ENCODE peak calls at places on chromosomes 4 and X, in seven cellular contexts. G is EL; R is activated CD4-positive, alpha-beta memory T cell treated with anti-CD3 and anti-CD28 coated beads, Interleukin-2, amount 10 ng/mL, durations not matched to agents 7 days and 5 days; I is hepatic stellate cell; A is ureter; N is brain microvascular endothelial cell; F is neural progenitor cell. P is an unnamed sample.

GRCh38 chrX:114519524-114519923 is 64.4 kb upstream of the HTR2C start:
- DNase-seq in R (no peak), I (no peak), N (no peak), G (no peak), F (no peak), A (no peak), P (no peak)

GRCh38 chr4:23674694-23675093 is 215.2 kb downstream of the PPARGC1A start:
- DNase-seq in A (no peak), I (no peak), G (no peak), R (no peak), N (no peak), F (no peak), P (no peak)

GRCh38 chr4:184268574-184269160 is 51.0 kb upstream of the ENPP6 start:
- DNase-seq in G (no peak), I (no peak), F (no peak), N (no peak), R (no peak), A (no peak), P (no peak)

GRCh38 chr4:1200425-1201035 is 28.1 kb upstream of the SPON2 start:
- DNase-seq in F (no peak), R (peak), A (peak), I (peak), N (peak), G (peak), P (no peak)

GRCh38 chr4:158914178-158914577 is 145.4 kb downstream of the FNIP2 start:
- DNase-seq in R (no peak), F (no peak), A (no peak), I (peak), G (peak), N (peak), P (no peak)

GRCh38 chrX:87236836-87237235 is 280.8 kb upstream of the KLHL4 start:
- DNase-seq in F (no peak), G (no peak), A (no peak), R (no peak), I (no peak), N (no peak), P (no peak)

GRCh38 chr4:158255727-158256324 is 45.5 kb downstream of the TMEM144 start:
- DNase-seq in F (peak), I (peak), N (peak), G (peak), A (no peak), R (no peak), P (no peak)

GRCh38 chr4:143391895-143392294 is 55.2 kb downstream of the GAB1 start:
- DNase-seq in N (peak), F (no peak), I (no peak), A (no peak), G (peak), R (no peak), P (no peak)

GRCh38 chrX:8565729-8566128 is 101.1 kb downstream of the VCX3B start:
- DNase-seq in N (no peak), G (no peak), R (no peak), A (no peak), I (no peak), F (no peak), P (no peak)

GRCh38 chr4:166257891-166258290 is 384.9 kb downstream of the TLL1 start:
- DNase-seq in N (no peak), G (no peak), I (no peak), R (no peak), A (no peak), F (no peak), P (no peak)

GRCh38 chr4:26753642-26754041 is 107.0 kb upstream of the STIM2 start:
- DNase-seq in N (peak), F (no peak), A (no peak), G (no peak), I (no peak), R (no peak), P (no peak)

GRCh38 chr4:163693211-163693610 is 198.7 kb downstream of the TMA16 start:
- DNase-seq in F (no peak), A (no peak), G (peak), N (peak), I (no peak), R (no peak), P (no peak)

GRCh38 chrX:155893513-155893912 is 12.4 kb downstream of the VAMP7 start:
- DNase-seq in R (no peak), N (no peak), I (no peak), G (no peak), F (no peak), A (no peak), P (no peak)

GRCh38 chr4:7581477-7581876 is 146.7 kb upstream of the PSAPL1 start:
- DNase-seq in I (no peak), R (peak), N (no peak), F (peak), A (no peak), G (no peak), P (no peak)

GRCh38 chr4:7073526-7074390 is 5.9 kb upstream of the GRPEL1 start:
- DNase-seq in G (peak), R (peak), F (peak), N (peak), A (no peak), I (peak), P (no peak)

GRCh38 chr4:24007740-24008348 is 118.0 kb upstream of the PPARGC1A start:
- DNase-seq in R (no peak), A (no peak), F (no peak), N (no peak), I (no peak), G (no peak), P (no peak)

GRCh38 chr4:26010266-26010665 is 96.2 kb downstream of the SMIM20 start:
- DNase-seq in F (no peak), I (no peak), N (no peak), A (no peak), R (no peak), G (no peak), P (no peak)